ENCODE peak calls at places on chromosomes 12 and 14, in six cellular contexts. D is mesendoderm, I is IMR-90, R is H9, J is mesenchymal stem cell, G is H1. N is an unnamed sample.

GRCh38 chr12:10673660-10674384 is at the start of gene STYK1:
- DNase-seq in D (peak; percentile 90), I (peak; percentile 8), R (peak; percentile 92), J (peak; percentile 21), G (peak; percentile 65), N (peak; percentile 50)

GRCh38 chr12:107684990-107685359 is 624 bp upstream of the PWP1 start:
- DNase-seq in D (peak; percentile 83), I (peak; percentile 35), R (no peak), J (peak; percentile 31), G (no peak), N (no peak)

GRCh38 chr12:32755051-32755653 is 545 bp downstream of the YARS2 start:
- DNase-seq in D (peak; percentile 92), I (peak; percentile 88), R (peak; percentile 96), J (peak; percentile 89), G (peak; percentile 83), N (peak; percentile 56)

GRCh38 chr14:105481886-105482454 is 4.7 kb upstream of the CRIP1 start:
- DNase-seq in D (peak; percentile 98), I (peak; percentile 95), R (peak; percentile 92), J (peak; percentile 99), G (no peak), N (no peak)

GRCh38 chr12:91704446-91704845 is 441.2 kb downstream of the BTG1 start:
- DNase-seq in D (no peak), I (peak; percentile 19), R (no peak), J (no peak), G (no peak), N (no peak)

GRCh38 chr12:26286186-26286585 is 90.8 kb downstream of the SSPN start:
- DNase-seq in D (no peak), I (no peak), R (no peak), J (no peak), G (no peak), N (no peak)

GRCh38 chr14:58738189-58738836 is 100.6 kb downstream of the DACT1 start:
- DNase-seq in D (no peak), I (peak; percentile 96), R (no peak), J (peak; percentile 95), G (no peak), N (no peak)

GRCh38 chr12:83057436-83057835 is 370.7 kb downstream of the TMTC2 start:
- DNase-seq in D (no peak), I (no peak), R (no peak), J (no peak), G (no peak), N (no peak)

GRCh38 chr12:71755146-71755892 is 656 bp downstream of the RAB21 start:
- DNase-seq in D (peak; percentile 50), I (peak; percentile 73), R (no peak), J (peak; percentile 80), G (no peak), N (no peak)

GRCh38 chr12:64172143-64172970 is 49.7 kb downstream of the KICS2 start:
- DNase-seq in D (peak; percentile 14), I (no peak), R (no peak), J (no peak), G (no peak), N (no peak)

GRCh38 chr14:69427596-69427995 is 29.1 kb downstream of the SLC39A9 start:
- DNase-seq in D (no peak), I (no peak), R (no peak), J (no peak), G (no peak), N (no peak)
- H2BK5ac ChIP-seq in D (no peak overlapping the region), I (no peak overlapping the region), R (no peak overlapping the region), J (no peak overlapping the region), G (no peak overlapping the region), N (no peak overlapping the region)

GRCh38 chr12:124501080-124501642 is 66.3 kb downstream of the NCOR2 start:
- DNase-seq in D (peak; percentile 51), I (no peak), R (no peak), J (peak; percentile 26), G (no peak), N (no peak)
- H2AK5ac ChIP-seq in D (no peak overlapping the region), I (peak overlapping the region; percentile 71), R (no peak overlapping the region), J (peak overlapping the region; percentile 100), G (peak overlapping the region; percentile 89), N (peak overlapping the region; percentile 59)

GRCh38 chr14:90514566-90514965 is 117.7 kb downstream of the CALM1 start:
- DNase-seq in D (no peak), I (no peak), R (no peak), J (no peak), G (no peak), N (no peak)

GRCh38 chr14:90514015-90514398 is 117.2 kb downstream of the CALM1 start:
- DNase-seq in D (no peak), I (no peak), R (no peak), J (no peak), G (no peak), N (no peak)

GRCh38 chr14:90511795-90512331 is 115.0 kb downstream of the CALM1 start:
- DNase-seq in D (no peak), I (no peak), R (no peak), J (no peak), G (no peak), N (no peak)

GRCh38 chr14:90512332-90512951 is 115.6 kb downstream of the CALM1 start:
- DNase-seq in D (no peak), I (no peak), R (no peak), J (no peak), G (no peak), N (no peak)

GRCh38 chr14:90513151-90514014 is 116.6 kb downstream of the CALM1 start:
- DNase-seq in D (peak; percentile 63), I (peak; percentile 12), R (peak; percentile 74), J (peak; percentile 46), G (no peak), N (no peak)
- H2BK5ac ChIP-seq in D (no peak overlapping the region), I (no peak overlapping the region), R (no peak overlapping the region), J (no peak overlapping the region), G (peak overlapping the region; percentile 88), N (no peak overlapping the region)

GRCh38 chr12:19972325-19973288 is 395.7 kb upstream of the PDE3A start:
- DNase-seq in D (peak; percentile 29), I (peak; percentile 13), R (no peak), J (peak; percentile 66), G (no peak), N (no peak)
- H2AK5ac ChIP-seq in D (no peak overlapping the region), I (no peak overlapping the region), R (no peak overlapping the region), J (peak overlapping the region; percentile 79), G (no peak overlapping the region), N (no peak overlapping the region)

GRCh38 chr12:6222009-6222702 is 22.0 kb downstream of the CD9 start:
- DNase-seq in D (no peak), I (no peak), R (no peak), J (peak; percentile 64), G (no peak), N (peak; percentile 65)
- H2BK5ac ChIP-seq in D (no peak overlapping the region), I (no peak overlapping the region), R (no peak overlapping the region), J (no peak overlapping the region), G (no peak overlapping the region), N (no peak overlapping the region)